ENCODE peak calls at places on chromosomes 5 and 9, in five cellular contexts. Z is GM12878, S is HepG2, Q is H1, L is SK-N-SH. A is an unnamed sample.
A peak's percentile ranks its signal among the peaks of the same experiment; 100 is the strongest.

GRCh38 chr9:4108708-4109444 is 191.0 kb downstream of the GLIS3 start:
- DNase-seq in S (no peak), Q (no peak), Z (no peak), L (no peak), A (no peak)

GRCh38 chr5:37774912-37775483 is 64.8 kb downstream of the GDNF start:
- DNase-seq in Z (peak; percentile 5), L (no peak), Q (no peak), S (peak; percentile 13), A (peak; percentile 33)

GRCh38 chr9:4986291-4986690 is 1.2 kb downstream of the JAK2 start:
- DNase-seq in S (no peak), Q (no peak), L (no peak), Z (no peak), A (no peak)

GRCh38 chr9:70114898-70115297 is 71.2 kb downstream of the MAMDC2 start:
- DNase-seq in L (no peak), Z (no peak), Q (no peak), S (no peak), A (no peak)

GRCh38 chr5:132433141-132433540 is 57.4 kb downstream of the IRF1 start:
- DNase-seq in L (no peak), Z (no peak), S (no peak), Q (no peak), A (no peak)

GRCh38 chr9:107637421-107638420 is 148.2 kb upstream of the KLF4 start:
- DNase-seq in L (peak; percentile 57), Q (no peak), Z (no peak), S (no peak), A (no peak)

GRCh38 chr9:84862786-84863185 is 193.3 kb downstream of the NTRK2 start:
- DNase-seq in Z (no peak), S (no peak), L (no peak), Q (peak; percentile 66), A (no peak)

GRCh38 chr9:127955294-127956015 is 17.8 kb upstream of the DPM2 start:
- DNase-seq in Q (no peak), S (peak; percentile 93), L (peak; percentile 79), Z (no peak), A (peak; percentile 85)

GRCh38 chr5:95304706-95305105 is 19.8 kb upstream of the MCTP1 start:
- DNase-seq in Z (no peak), L (no peak), S (no peak), Q (no peak), A (no peak)

GRCh38 chr9:127803507-127804352 is 1.0 kb downstream of the FPGS start:
- DNase-seq in S (no peak), Z (no peak), L (peak; percentile 64), Q (no peak), A (no peak)

GRCh38 chr5:147576646-147577535 is 67.0 kb upstream of the DPYSL3 start:
- DNase-seq in Q (no peak), L (peak; percentile 49), Z (no peak), S (no peak), A (peak; percentile 8)

GRCh38 chr5:124649548-124650501 is 96.6 kb downstream of the ZNF608 start:
- DNase-seq in Q (no peak), S (no peak), L (peak; percentile 78), Z (peak; percentile 99), A (peak; percentile 46)

GRCh38 chr9:12708562-12709298 is 15.5 kb downstream of the TYRP1 start:
- DNase-seq in Z (no peak), Q (no peak), L (no peak), S (peak; percentile 1), A (no peak)

GRCh38 chr5:34022131-34022705 is 14.4 kb upstream of the AMACR start:
- DNase-seq in S (no peak), Q (no peak), L (no peak), Z (no peak), A (no peak)

GRCh38 chr9:134314950-134315715 is 11.1 kb upstream of the RXRA start:
- DNase-seq in Q (no peak), Z (no peak), S (no peak), L (no peak), A (no peak)

GRCh38 chr9:32968101-32969011 is 33.1 kb downstream of the APTX start:
- DNase-seq in L (peak; percentile 51), Q (no peak), S (peak; percentile 29), Z (no peak), A (peak; percentile 32)

GRCh38 chr5:93422652-93423332 is 158.2 kb downstream of the NR2F1-AS1 start:
- DNase-seq in Z (no peak), L (peak; percentile 18), Q (no peak), S (no peak), A (no peak)

GRCh38 chr5:74629326-74629725 is 11.2 kb downstream of the ENC1 start:
- DNase-seq in S (no peak), Z (no peak), L (no peak), Q (no peak), A (no peak)

DNA sequence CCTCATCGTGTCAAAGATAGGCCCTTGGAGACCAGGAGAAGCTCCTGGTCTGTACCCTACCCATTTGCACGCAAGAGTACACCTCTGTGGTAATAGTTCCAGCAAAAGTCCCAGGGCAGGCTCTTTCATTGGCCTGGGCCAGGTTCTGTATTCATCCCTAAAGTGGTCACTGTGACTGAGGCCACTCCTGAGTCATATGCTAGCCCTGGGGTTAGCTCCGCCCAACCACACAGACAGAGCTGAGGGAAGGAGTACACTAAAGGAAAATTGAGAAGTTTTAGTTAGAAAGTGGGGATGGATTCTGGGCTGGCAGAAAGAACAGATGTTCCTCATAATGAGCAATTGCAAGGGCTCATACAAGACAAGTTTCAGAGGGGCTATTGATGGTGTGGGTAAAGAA is 206.7 kb downstream of the ARHGAP26 start:
- DNase-seq in L (no peak), S (no peak), Q (no peak), Z (no peak), A (no peak)
- H3K27ac ChIP-seq in L (peak overlapping the region; percentile 91), S (no peak overlapping the region), Q (no peak overlapping the region), Z (no peak overlapping the region), A (no peak overlapping the region)

GRCh38 chr9:114434878-114435311 is 47.1 kb upstream of the AKNA start:
- DNase-seq in Q (peak; percentile 31), L (peak; percentile 64), Z (no peak), S (peak; percentile 33), A (peak; percentile 60)
- TF ChIP-seq TAF1 in Q (no peak), L (no peak), Z (no peak), S (no peak), A (no peak)

GRCh38 chr9:94903961-94904421 is 177.5 kb downstream of the AOPEP start:
- DNase-seq in L (no peak), Q (no peak), Z (no peak), S (no peak), A (no peak)

GRCh38 chr9:94899464-94900221 is 173.1 kb downstream of the AOPEP start:
- DNase-seq in L (no peak), Z (no peak), Q (no peak), S (peak; percentile 92), A (no peak)

GRCh38 chr9:94900222-94901018 is 173.9 kb downstream of the AOPEP start:
- DNase-seq in Z (no peak), S (no peak), L (no peak), Q (no peak), A (no peak)

GRCh38 chr9:94904806-94905205 is 178.3 kb downstream of the AOPEP start:
- DNase-seq in S (peak; percentile 25), Q (no peak), L (no peak), Z (no peak), A (no peak)

GRCh38 chr9:94901019-94901363 is 174.5 kb downstream of the AOPEP start:
- DNase-seq in L (no peak), Z (no peak), S (no peak), Q (no peak), A (no peak)
- H3K27ac ChIP-seq in L (peak overlapping the region; percentile 86), Z (no peak overlapping the region), S (peak overlapping the region; percentile 85), Q (no peak overlapping the region), A (no peak overlapping the region)

GRCh38 chr5:69414885-69415583 is at the start of gene MARVELD2:
- DNase-seq in L (peak; percentile 26), Z (no peak), S (peak; percentile 81), Q (peak; percentile 81), A (no peak)
- TF ChIP-seq TAF1 in L (no peak), Z (no peak), S (no peak), Q (peak; percentile 85), A (no peak)